ENCODE peak calls at places on chromosome 22, in ten cellular contexts. P is lower lobe of right lung, N is H9, D is pancreas, A is osteocyte, R is uterus, Q is AG10803, X is WTC11, L is epithelial cell of esophagus, F is endothelial cell. S is an unnamed sample.

GRCh38 chr22:42769238-42769573 is 48.5 kb upstream of the A4GALT start:
- DNase-seq in P (no peak), N (no peak), D (no peak), A (no peak), R (no peak), Q (no peak), X (no peak), L (no peak), F (no peak), S (no peak)

GRCh38 chr22:44116755-44117684 is 63.7 kb upstream of the PARVG start:
- DNase-seq in P (no peak), N (no peak), D (no peak), A (no peak), R (no peak), Q (no peak), X (no peak), L (no peak), F (no peak), S (no peak)

GRCh38 chr22:30191049-30191701 is 55.4 kb downstream of the LIF start:
- DNase-seq in P (no peak), N (no peak), D (no peak), A (no peak), R (no peak), Q (no peak), X (no peak), L (no peak), F (no peak), S (no peak)

GRCh38 chr22:35154937-35155387 is 89.0 kb downstream of the ISX start:
- DNase-seq in P (peak; percentile 56), N (peak; percentile 93), D (peak; percentile 52), A (no peak), R (peak; percentile 26), Q (peak; percentile 42), X (peak; percentile 86), L (peak; percentile 48), F (peak; percentile 78), S (peak; percentile 60)

GRCh38 chr22:38923463-38924196 is 33.8 kb upstream of the APOBEC3A start:
- DNase-seq in P (peak; percentile 64), N (peak; percentile 70), D (peak; percentile 75), A (peak; percentile 63), R (peak; percentile 81), Q (peak; percentile 66), X (no peak), L (peak; percentile 55), F (no peak), S (no peak)

GRCh38 chr22:45883811-45884170 is 93.2 kb downstream of the WNT7B start:
- DNase-seq in P (no peak), N (peak; percentile 12), D (no peak), A (no peak), R (no peak), Q (no peak), X (no peak), L (no peak), F (no peak), S (no peak)

GRCh38 chr22:30205281-30206115 is 41.1 kb downstream of the LIF start:
- DNase-seq in P (no peak), N (no peak), D (peak; percentile 21), A (no peak), R (peak; percentile 72), Q (peak; percentile 98), X (no peak), L (peak; percentile 71), F (no peak), S (no peak)

GRCh38 chr22:30572840-30573593 is 1.4 kb downstream of the GAL3ST1 start:
- DNase-seq in P (no peak), N (no peak), D (peak; percentile 28), A (no peak), R (no peak), Q (no peak), X (no peak), L (no peak), F (no peak), S (peak; percentile 24)

GRCh38 chr22:29580200-29580810 is 608 bp downstream of the NIPSNAP1 start:
- DNase-seq in P (no peak), N (peak; percentile 43), D (peak; percentile 31), A (no peak), R (no peak), Q (no peak), X (peak; percentile 21), L (no peak), F (peak; percentile 10), S (no peak)

GRCh38 chr22:49426098-49426497 is 401.6 kb downstream of the BRD1 start:
- DNase-seq in P (no peak), N (no peak), D (no peak), A (no peak), R (no peak), Q (no peak), X (no peak), L (no peak), F (no peak), S (no peak)

GRCh38 chr22:24284747-24285203 is 14.1 kb downstream of the SPECC1L start:
- DNase-seq in P (no peak), N (no peak), D (no peak), A (no peak), R (no peak), Q (no peak), X (no peak), L (peak; percentile 59), F (no peak), S (no peak)

GRCh38 chr22:43798492-43798891 is 13.6 kb downstream of the EFCAB6 start:
- DNase-seq in P (no peak), N (no peak), D (no peak), A (peak; percentile 38), R (no peak), Q (no peak), X (no peak), L (no peak), F (no peak), S (no peak)

DNA sequence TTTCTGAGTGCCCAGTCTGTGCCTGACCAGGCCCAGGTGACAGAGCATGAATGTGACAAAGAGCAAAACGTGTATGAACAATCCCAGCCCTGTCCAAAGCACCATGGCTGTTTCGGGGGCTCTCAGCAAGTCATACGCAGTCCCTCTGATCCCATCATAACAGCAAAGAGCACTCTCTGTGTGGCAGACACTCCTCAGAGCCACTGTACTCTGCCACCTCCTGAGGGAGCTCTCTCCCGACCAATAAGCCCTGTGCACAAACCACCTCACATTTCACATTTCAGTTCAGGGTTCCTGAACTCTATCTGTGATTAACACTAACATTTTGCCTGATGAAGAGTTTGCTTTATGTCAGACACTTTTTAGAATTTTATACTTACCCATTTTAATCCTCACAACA is 6.6 kb downstream of the DGCR2 start:
- DNase-seq in P (no peak), N (no peak), D (no peak), A (no peak), R (no peak), Q (no peak), X (no peak), L (peak; percentile 27), F (no peak), S (no peak)
- TF ChIP-seq CTCF in P (no peak), N (no peak), D (no peak), A (no peak), R (no peak), Q (no peak), X (no peak), L (peak; percentile 45), F (no peak), S (no peak)

DNA sequence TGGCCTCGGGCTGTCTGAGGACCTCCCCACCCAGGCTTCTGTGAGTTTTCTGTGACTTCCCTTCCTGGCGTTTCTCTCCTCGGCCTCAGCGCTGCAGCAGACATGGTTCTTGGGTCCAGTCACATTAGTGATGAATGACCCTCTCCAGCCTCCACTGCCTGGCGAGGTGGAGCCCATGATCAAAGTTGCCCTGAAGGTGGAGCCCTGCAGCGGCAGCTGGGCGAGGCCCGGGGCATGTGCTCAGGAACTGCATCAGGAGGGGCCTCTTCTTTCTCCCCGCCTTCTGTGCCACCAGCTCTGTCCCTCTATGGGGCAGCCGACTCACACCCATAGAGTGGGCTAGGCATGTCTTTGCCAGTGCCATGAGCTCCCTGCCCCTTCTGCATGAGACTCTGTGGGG is 1079.7 kb downstream of the TBC1D22A start:
- DNase-seq in P (no peak), N (peak; percentile 46), D (no peak), A (no peak), R (no peak), Q (no peak), X (peak; percentile 29), L (no peak), F (no peak), S (no peak)
- TF ChIP-seq CTCF in P (no peak), N (peak; percentile 38), D (no peak), A (no peak), R (no peak), Q (no peak), X (no peak), L (no peak), F (no peak), S (no peak)

GRCh38 chr22:27711756-27712155 is 89.8 kb downstream of the MN1 start:
- DNase-seq in P (no peak), N (no peak), D (no peak), A (no peak), R (no peak), Q (no peak), X (no peak), L (no peak), F (no peak), S (no peak)

GRCh38 chr22:27716074-27716473 is 85.5 kb downstream of the MN1 start:
- DNase-seq in P (no peak), N (no peak), D (no peak), A (no peak), R (no peak), Q (no peak), X (no peak), L (no peak), F (no peak), S (no peak)

GRCh38 chr22:27717094-27717493 is 84.5 kb downstream of the MN1 start:
- DNase-seq in P (no peak), N (no peak), D (no peak), A (no peak), R (no peak), Q (no peak), X (no peak), L (no peak), F (no peak), S (no peak)

GRCh38 chr22:27714076-27714475 is 87.5 kb downstream of the MN1 start:
- DNase-seq in P (no peak), N (no peak), D (no peak), A (no peak), R (no peak), Q (no peak), X (no peak), L (no peak), F (no peak), S (no peak)

DNA sequence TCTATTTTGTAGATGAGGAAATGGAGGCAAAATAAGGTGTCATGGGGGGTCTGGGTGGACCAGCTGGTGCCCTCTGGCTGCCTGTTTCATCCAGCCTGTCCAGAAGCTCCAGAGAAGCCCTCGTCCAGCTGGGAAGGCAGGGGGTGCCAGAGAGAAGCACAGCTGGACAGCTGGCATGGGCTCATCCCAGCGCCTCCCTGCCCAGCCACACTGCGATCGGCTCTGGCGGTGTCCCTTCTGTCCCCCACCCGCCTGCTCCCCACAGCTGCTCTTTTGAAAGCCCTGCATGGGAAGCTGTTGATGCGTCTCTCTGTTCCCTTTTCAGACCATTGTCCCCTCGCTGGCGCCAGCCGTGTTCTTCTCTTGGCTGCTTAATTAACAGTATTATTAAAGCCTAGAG is 86.5 kb downstream of the MN1 start:
- DNase-seq in P (no peak), N (no peak), D (no peak), A (no peak), R (no peak), Q (no peak), X (no peak), L (no peak), F (no peak), S (no peak)
- TF ChIP-seq CTCF in P (peak; percentile 49), N (peak; percentile 28), D (no peak), A (peak; percentile 38), R (no peak), Q (peak; percentile 38), X (no peak), L (peak; percentile 3), F (no peak), S (no peak)

GRCh38 chr22:33083212-33083611 is 25.0 kb upstream of the SYN3 start:
- DNase-seq in P (no peak), N (no peak), D (no peak), A (no peak), R (no peak), Q (no peak), X (no peak), L (no peak), F (no peak), S (no peak)
- TF ChIP-seq CTCF in P (no peak), N (peak; percentile 54), D (no peak), A (no peak), R (no peak), Q (no peak), X (peak; percentile 21), L (no peak), F (no peak), S (peak; percentile 27)

S was measured in neural crest cell.